ENCODE peak calls at places on chromosomes 11 and 22, in seven cellular contexts. One of them, this sample, is unnamed.

GRCh38 chr22:48695251-48695650 is 1132.4 kb downstream of the BRD1 start:
- DNase-seq in caudate nucleus: no peak
- DNase-seq in CD4-positive, CD25-positive, alpha-beta regulatory T cell: no peak
- DNase-seq in NCI-H774: no peak
- DNase-seq in NCI-H1048: no peak
- DNase-seq in GM18507: no peak
- DNase-seq in CD8-positive, alpha-beta memory T cell: no peak
- DNase-seq in this sample: no peak

GRCh38 chr11:4454031-4454430 is 4.9 kb downstream of the OR52K2 start:
- DNase-seq in caudate nucleus: no peak
- DNase-seq in CD4-positive, CD25-positive, alpha-beta regulatory T cell: no peak
- DNase-seq in NCI-H774: no peak
- DNase-seq in NCI-H1048: no peak
- DNase-seq in GM18507: no peak
- DNase-seq in CD8-positive, alpha-beta memory T cell: no peak
- DNase-seq in this sample: no peak

GRCh38 chr22:38981005-38981658 is 1.0 kb upstream of the APOBEC3B start:
- DNase-seq in caudate nucleus: no peak
- DNase-seq in CD4-positive, CD25-positive, alpha-beta regulatory T cell: no peak
- DNase-seq in NCI-H774: no peak
- DNase-seq in NCI-H1048: no peak
- DNase-seq in GM18507: no peak
- DNase-seq in CD8-positive, alpha-beta memory T cell: no peak
- DNase-seq in this sample: no peak

GRCh38 chr22:35525687-35526332 is 14.8 kb upstream of the RASD2 start:
- DNase-seq in caudate nucleus: no peak
- DNase-seq in CD4-positive, CD25-positive, alpha-beta regulatory T cell: no peak
- DNase-seq in NCI-H774: no peak
- DNase-seq in NCI-H1048: no peak
- DNase-seq in GM18507: no peak
- DNase-seq in CD8-positive, alpha-beta memory T cell: no peak
- DNase-seq in this sample: no peak

GRCh38 chr22:46421272-46421671 is 85.8 kb downstream of the TRMU start:
- DNase-seq in caudate nucleus: no peak
- DNase-seq in CD4-positive, CD25-positive, alpha-beta regulatory T cell: peak
- DNase-seq in NCI-H774: no peak
- DNase-seq in NCI-H1048: no peak
- DNase-seq in GM18507: peak
- DNase-seq in CD8-positive, alpha-beta memory T cell: peak
- DNase-seq in this sample: no peak

GRCh38 chr22:40782521-40782920 is 36.6 kb downstream of the SLC25A17 start:
- DNase-seq in caudate nucleus: no peak
- DNase-seq in CD4-positive, CD25-positive, alpha-beta regulatory T cell: no peak
- DNase-seq in NCI-H774: no peak
- DNase-seq in NCI-H1048: no peak
- DNase-seq in GM18507: no peak
- DNase-seq in CD8-positive, alpha-beta memory T cell: no peak
- DNase-seq in this sample: no peak

GRCh38 chr11:21474529-21474928 is 718.4 kb upstream of the ANO5 start:
- DNase-seq in caudate nucleus: no peak
- DNase-seq in CD4-positive, CD25-positive, alpha-beta regulatory T cell: no peak
- DNase-seq in NCI-H774: no peak
- DNase-seq in NCI-H1048: no peak
- DNase-seq in GM18507: no peak
- DNase-seq in CD8-positive, alpha-beta memory T cell: no peak
- DNase-seq in this sample: no peak

GRCh38 chr22:24521791-24522245 is 26.7 kb downstream of the UPB1 start:
- DNase-seq in caudate nucleus: no peak
- DNase-seq in CD4-positive, CD25-positive, alpha-beta regulatory T cell: peak
- DNase-seq in NCI-H774: peak
- DNase-seq in NCI-H1048: no peak
- DNase-seq in GM18507: peak
- DNase-seq in CD8-positive, alpha-beta memory T cell: no peak
- DNase-seq in this sample: peak

GRCh38 chr22:28904211-28904808 is 20.9 kb downstream of the ZNRF3 start:
- DNase-seq in caudate nucleus: no peak
- DNase-seq in CD4-positive, CD25-positive, alpha-beta regulatory T cell: no peak
- DNase-seq in NCI-H774: no peak
- DNase-seq in NCI-H1048: no peak
- DNase-seq in GM18507: no peak
- DNase-seq in CD8-positive, alpha-beta memory T cell: no peak
- DNase-seq in this sample: no peak

GRCh38 chr11:36009469-36009868 is 65.6 kb downstream of the LDLRAD3 start:
- DNase-seq in caudate nucleus: no peak
- DNase-seq in CD4-positive, CD25-positive, alpha-beta regulatory T cell: no peak
- DNase-seq in NCI-H774: no peak
- DNase-seq in NCI-H1048: peak
- DNase-seq in GM18507: no peak
- DNase-seq in CD8-positive, alpha-beta memory T cell: no peak
- DNase-seq in this sample: no peak

GRCh38 chr11:134126197-134126822 is 57.4 kb downstream of the JAM3 start:
- DNase-seq in caudate nucleus: no peak
- DNase-seq in CD4-positive, CD25-positive, alpha-beta regulatory T cell: no peak
- DNase-seq in NCI-H774: no peak
- DNase-seq in NCI-H1048: no peak
- DNase-seq in GM18507: no peak
- DNase-seq in CD8-positive, alpha-beta memory T cell: no peak
- DNase-seq in this sample: no peak

GRCh38 chr11:2221024-2221423 is 49.4 kb downstream of the ASCL2 start:
- DNase-seq in caudate nucleus: no peak
- DNase-seq in CD4-positive, CD25-positive, alpha-beta regulatory T cell: no peak
- DNase-seq in NCI-H774: no peak
- DNase-seq in NCI-H1048: no peak
- DNase-seq in GM18507: no peak
- DNase-seq in CD8-positive, alpha-beta memory T cell: no peak
- DNase-seq in this sample: no peak

GRCh38 chr11:46294365-46295309 is 17.2 kb downstream of the CREB3L1 start:
- DNase-seq in caudate nucleus: no peak
- DNase-seq in CD4-positive, CD25-positive, alpha-beta regulatory T cell: no peak
- DNase-seq in NCI-H774: no peak
- DNase-seq in NCI-H1048: no peak
- DNase-seq in GM18507: no peak
- DNase-seq in CD8-positive, alpha-beta memory T cell: no peak
- DNase-seq in this sample: no peak

GRCh38 chr11:102530558-102530957 is at the start of gene MMP7:
- DNase-seq in caudate nucleus: no peak
- DNase-seq in CD4-positive, CD25-positive, alpha-beta regulatory T cell: no peak
- DNase-seq in NCI-H774: peak
- DNase-seq in NCI-H1048: no peak
- DNase-seq in GM18507: no peak
- DNase-seq in CD8-positive, alpha-beta memory T cell: no peak
- DNase-seq in this sample: no peak

GRCh38 chr11:5600374-5600851 is 4.0 kb downstream of the TRIM6 start:
- DNase-seq in caudate nucleus: no peak
- DNase-seq in CD4-positive, CD25-positive, alpha-beta regulatory T cell: peak
- DNase-seq in NCI-H774: no peak
- DNase-seq in NCI-H1048: peak
- DNase-seq in GM18507: peak
- DNase-seq in CD8-positive, alpha-beta memory T cell: peak
- DNase-seq in this sample: peak

GRCh38 chr11:14582835-14583234 is 60.8 kb upstream of the PDE3B start:
- DNase-seq in caudate nucleus: no peak
- DNase-seq in CD4-positive, CD25-positive, alpha-beta regulatory T cell: no peak
- DNase-seq in NCI-H774: no peak
- DNase-seq in NCI-H1048: no peak
- DNase-seq in GM18507: no peak
- DNase-seq in CD8-positive, alpha-beta memory T cell: no peak
- DNase-seq in this sample: no peak

GRCh38 chr22:19576460-19577421 is 52.5 kb upstream of the CLDN5 start:
- DNase-seq in caudate nucleus: no peak
- DNase-seq in CD4-positive, CD25-positive, alpha-beta regulatory T cell: no peak
- DNase-seq in NCI-H774: no peak
- DNase-seq in NCI-H1048: no peak
- DNase-seq in GM18507: peak
- DNase-seq in CD8-positive, alpha-beta memory T cell: no peak
- DNase-seq in this sample: no peak

GRCh38 chr11:1195690-1196515 is 27.0 kb upstream of the MUC5B start:
- DNase-seq in caudate nucleus: no peak
- DNase-seq in CD4-positive, CD25-positive, alpha-beta regulatory T cell: no peak
- DNase-seq in NCI-H774: no peak
- DNase-seq in NCI-H1048: no peak
- DNase-seq in GM18507: no peak
- DNase-seq in CD8-positive, alpha-beta memory T cell: peak
- DNase-seq in this sample: peak

GRCh38 chr22:26471522-26471921 is 12.1 kb downstream of the HPS4 start:
- DNase-seq in caudate nucleus: no peak
- DNase-seq in CD4-positive, CD25-positive, alpha-beta regulatory T cell: no peak
- DNase-seq in NCI-H774: no peak
- DNase-seq in NCI-H1048: no peak
- DNase-seq in GM18507: no peak
- DNase-seq in CD8-positive, alpha-beta memory T cell: no peak
- DNase-seq in this sample: no peak

GRCh38 chr11:116925050-116925449 is 87.6 kb upstream of the APOA1 start:
- DNase-seq in caudate nucleus: no peak
- DNase-seq in CD4-positive, CD25-positive, alpha-beta regulatory T cell: no peak
- DNase-seq in NCI-H774: no peak
- DNase-seq in NCI-H1048: no peak
- DNase-seq in GM18507: no peak
- DNase-seq in CD8-positive, alpha-beta memory T cell: no peak
- DNase-seq in this sample: peak

GRCh38 chr11:68714047-68714856 is 29.9 kb downstream of the GAL start:
- DNase-seq in caudate nucleus: no peak
- DNase-seq in CD4-positive, CD25-positive, alpha-beta regulatory T cell: no peak
- DNase-seq in NCI-H774: no peak
- DNase-seq in NCI-H1048: no peak
- DNase-seq in GM18507: no peak
- DNase-seq in CD8-positive, alpha-beta memory T cell: no peak
- DNase-seq in this sample: no peak

GRCh38 chr11:104410336-104410735 is 246.4 kb upstream of the PDGFD start:
- DNase-seq in caudate nucleus: no peak
- DNase-seq in CD4-positive, CD25-positive, alpha-beta regulatory T cell: no peak
- DNase-seq in NCI-H774: no peak
- DNase-seq in NCI-H1048: no peak
- DNase-seq in GM18507: no peak
- DNase-seq in CD8-positive, alpha-beta memory T cell: no peak
- DNase-seq in this sample: no peak

GRCh38 chr11:16804104-16804947 is 65.9 kb downstream of the C11orf58 start:
- DNase-seq in caudate nucleus: no peak
- DNase-seq in CD4-positive, CD25-positive, alpha-beta regulatory T cell: no peak
- DNase-seq in NCI-H774: no peak
- DNase-seq in NCI-H1048: no peak
- DNase-seq in GM18507: no peak
- DNase-seq in CD8-positive, alpha-beta memory T cell: no peak
- DNase-seq in this sample: peak

GRCh38 chr11:112421854-112422253 is 161.2 kb upstream of the PLET1 start:
- DNase-seq in caudate nucleus: no peak
- DNase-seq in CD4-positive, CD25-positive, alpha-beta regulatory T cell: no peak
- DNase-seq in NCI-H774: no peak
- DNase-seq in NCI-H1048: no peak
- DNase-seq in GM18507: no peak
- DNase-seq in CD8-positive, alpha-beta memory T cell: no peak
- DNase-seq in this sample: no peak

GRCh38 chr22:23192133-23192532 is 11.8 kb downstream of the BCR start:
- DNase-seq in caudate nucleus: no peak
- DNase-seq in CD4-positive, CD25-positive, alpha-beta regulatory T cell: no peak
- DNase-seq in NCI-H774: peak
- DNase-seq in NCI-H1048: no peak
- DNase-seq in GM18507: no peak
- DNase-seq in CD8-positive, alpha-beta memory T cell: no peak
- DNase-seq in this sample: no peak

GRCh38 chr11:64234840-64235379 is 526 bp downstream of the VEGFB start:
- DNase-seq in caudate nucleus: no peak
- DNase-seq in CD4-positive, CD25-positive, alpha-beta regulatory T cell: peak
- DNase-seq in NCI-H774: peak
- DNase-seq in NCI-H1048: no peak
- DNase-seq in GM18507: no peak
- DNase-seq in CD8-positive, alpha-beta memory T cell: peak
- DNase-seq in this sample: peak

GRCh38 chr22:39703890-39704658 is 133.5 kb downstream of the CACNA1I start:
- DNase-seq in caudate nucleus: no peak
- DNase-seq in CD4-positive, CD25-positive, alpha-beta regulatory T cell: no peak
- DNase-seq in NCI-H774: no peak
- DNase-seq in NCI-H1048: no peak
- DNase-seq in GM18507: no peak
- DNase-seq in CD8-positive, alpha-beta memory T cell: no peak
- DNase-seq in this sample: no peak

GRCh38 chr22:35638408-35638807 is 9.8 kb upstream of the APOL6 start:
- DNase-seq in caudate nucleus: peak
- DNase-seq in CD4-positive, CD25-positive, alpha-beta regulatory T cell: no peak
- DNase-seq in NCI-H774: no peak
- DNase-seq in NCI-H1048: no peak
- DNase-seq in GM18507: no peak
- DNase-seq in CD8-positive, alpha-beta memory T cell: no peak
- DNase-seq in this sample: peak

GRCh38 chr11:72012897-72013721 is 14.4 kb downstream of the IL18BP start:
- DNase-seq in caudate nucleus: peak
- DNase-seq in CD4-positive, CD25-positive, alpha-beta regulatory T cell: no peak
- DNase-seq in NCI-H774: no peak
- DNase-seq in NCI-H1048: no peak
- DNase-seq in GM18507: no peak
- DNase-seq in CD8-positive, alpha-beta memory T cell: no peak
- DNase-seq in this sample: no peak

GRCh38 chr11:116819049-116819448 is 4.1 kb downstream of the APOA4 start:
- DNase-seq in caudate nucleus: no peak
- DNase-seq in CD4-positive, CD25-positive, alpha-beta regulatory T cell: no peak
- DNase-seq in NCI-H774: no peak
- DNase-seq in NCI-H1048: no peak
- DNase-seq in GM18507: no peak
- DNase-seq in CD8-positive, alpha-beta memory T cell: no peak
- DNase-seq in this sample: no peak

GRCh38 chr11:61160487-61161189 is 588 bp downstream of the VPS37C start:
- DNase-seq in caudate nucleus: no peak
- DNase-seq in CD4-positive, CD25-positive, alpha-beta regulatory T cell: no peak
- DNase-seq in NCI-H774: no peak
- DNase-seq in NCI-H1048: no peak
- DNase-seq in GM18507: no peak
- DNase-seq in CD8-positive, alpha-beta memory T cell: no peak
- DNase-seq in this sample: no peak

GRCh38 chr22:19868773-19869471 is 14.2 kb upstream of the GNB1L start:
- DNase-seq in caudate nucleus: no peak
- DNase-seq in CD4-positive, CD25-positive, alpha-beta regulatory T cell: no peak
- DNase-seq in NCI-H774: no peak
- DNase-seq in NCI-H1048: no peak
- DNase-seq in GM18507: no peak
- DNase-seq in CD8-positive, alpha-beta memory T cell: peak
- DNase-seq in this sample: peak

This sample was measured in left colon.